ENCODE peak calls at places on chromosome 16, in six cellular contexts. N is neuronal stem cell, C is H9, V is trophoblast cell, X is IMR-90, I is H1. J is an unnamed sample.

GRCh38 chr16:48684148-48684547 is 74.2 kb upstream of the N4BP1 start:
- DNase-seq in V (no peak), N (no peak), X (no peak), C (no peak), I (no peak), J (no peak)

GRCh38 chr16:55737318-55737717 is 81.5 kb downstream of the SLC6A2 start:
- DNase-seq in I (no peak), C (no peak), N (no peak), X (no peak), V (no peak), J (no peak)

GRCh38 chr16:66661210-66661560 is 35.4 kb downstream of the CMTM4 start:
- DNase-seq in V (peak), N (no peak), X (no peak), C (no peak), I (no peak), J (no peak)

GRCh38 chr16:5903153-5903552 is 805.6 kb upstream of the EEF2KMT start:
- DNase-seq in C (no peak), X (no peak), N (no peak), I (no peak), V (no peak), J (no peak)

GRCh38 chr16:70659546-70659945 is 13.2 kb downstream of the IL34 start:
- DNase-seq in I (no peak), V (no peak), N (no peak), X (no peak), C (peak), J (no peak)

GRCh38 chr16:65600629-65601028 is 478.8 kb upstream of the CDH11 start:
- DNase-seq in V (no peak), C (no peak), X (peak), N (no peak), I (no peak), J (no peak)

GRCh38 chr16:89319883-89320716 is 102.6 kb downstream of the ZNF778 start:
- DNase-seq in C (peak), I (no peak), X (peak), N (no peak), V (peak), J (peak)

GRCh38 chr16:7602424-7602935 is 269.8 kb downstream of the RBFOX1 start:
- DNase-seq in V (no peak), C (no peak), N (no peak), I (no peak), X (no peak), J (no peak)

GRCh38 chr16:57591086-57591869 is 37.2 kb upstream of the ADGRG1 start:
- DNase-seq in I (peak), X (peak), C (peak), N (peak), V (peak), J (peak)

GRCh38 chr16:75130150-75130771 is 13.7 kb upstream of the LDHD start:
- DNase-seq in X (no peak), N (no peak), C (peak), V (no peak), I (no peak), J (no peak)

GRCh38 chr16:82506734-82507133 is 120.0 kb upstream of the CDH13 start:
- DNase-seq in V (no peak), X (peak), I (no peak), N (no peak), C (no peak), J (no peak)

DNA sequence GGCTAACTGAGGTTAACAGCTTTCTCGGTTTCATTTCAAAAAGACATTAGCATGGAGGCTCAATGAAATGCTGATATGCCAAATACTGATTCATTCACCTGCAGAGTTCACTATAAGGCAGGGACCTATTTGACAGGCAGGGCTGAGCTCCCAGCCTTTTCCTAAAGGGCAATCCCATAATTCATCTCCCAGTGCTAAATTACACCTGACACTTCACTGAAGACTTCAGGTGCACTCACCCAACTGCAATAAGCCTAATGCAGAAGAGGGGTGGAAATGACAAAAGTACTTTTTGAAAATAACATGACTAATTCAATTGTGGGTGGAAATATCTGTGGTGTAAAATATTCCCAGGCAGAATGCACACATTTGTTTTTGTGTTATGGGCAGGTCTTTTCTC is 99.9 kb upstream of the PMFBP1 start:
- DNase-seq in V (no peak), C (no peak), N (no peak), X (no peak), I (no peak), J (no peak)
- H4K91ac ChIP-seq in V (no peak), C (no peak), N (no peak), X (no peak), I (no peak), J (no peak)

GRCh38 chr16:85166699-85167588 is 54.7 kb upstream of the CIBAR2 start:
- DNase-seq in V (peak), N (no peak), C (no peak), X (no peak), I (no peak), J (no peak)
- H2AK5ac ChIP-seq in V (no peak), N (peak), C (no peak), X (peak), I (peak), J (no peak)

GRCh38 chr16:18788828-18789514 is 1.2 kb downstream of the RPS15A start:
- DNase-seq in N (no peak), C (no peak), X (no peak), I (no peak), V (no peak), J (no peak)
- H4K91ac ChIP-seq in N (no peak), C (no peak), X (no peak), I (no peak), V (no peak), J (no peak)

GRCh38 chr16:10261077-10261476 is 78.8 kb upstream of the GRIN2A start:
- DNase-seq in V (no peak), X (no peak), N (no peak), I (no peak), C (no peak), J (no peak)

GRCh38 chr16:10252155-10252554 is 69.9 kb upstream of the GRIN2A start:
- DNase-seq in X (no peak), V (no peak), I (no peak), N (no peak), C (no peak), J (no peak)

GRCh38 chr16:10256855-10257641 is 74.8 kb upstream of the GRIN2A start:
- DNase-seq in I (peak), N (peak), C (peak), X (no peak), V (peak), J (peak)

GRCh38 chr16:10253344-10253855 is 71.2 kb upstream of the GRIN2A start:
- DNase-seq in C (no peak), V (no peak), X (no peak), N (no peak), I (no peak), J (no peak)

GRCh38 chr16:10255728-10256127 is 73.5 kb upstream of the GRIN2A start:
- DNase-seq in C (no peak), I (no peak), X (no peak), N (no peak), V (no peak), J (no peak)
- H2AK5ac ChIP-seq in C (no peak), I (no peak), X (no peak), N (no peak), V (no peak), J (no peak)

DNA sequence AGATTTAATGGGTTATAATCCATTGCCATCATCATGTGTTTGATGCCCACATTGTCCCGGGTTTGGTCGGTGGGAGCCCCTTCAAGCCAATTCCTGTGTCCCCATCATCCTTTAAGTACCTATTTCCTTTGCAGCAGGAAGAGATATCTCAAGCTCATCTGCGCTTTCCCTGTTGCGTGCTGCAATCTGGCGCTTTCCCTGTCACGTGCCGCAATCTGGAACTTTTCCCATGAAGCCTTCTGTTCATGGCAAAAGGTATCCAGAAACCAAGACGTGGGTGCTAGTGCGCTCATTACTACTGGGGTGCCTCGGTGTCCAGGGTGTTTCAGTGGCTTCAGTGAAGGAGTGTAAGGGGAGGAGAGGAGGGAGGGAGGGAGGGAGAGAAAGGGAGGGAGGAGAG is 174.6 kb upstream of the ZNF469 start:
- DNase-seq in N (no peak), V (no peak), C (no peak), I (no peak), X (no peak), J (no peak)
- H4K91ac ChIP-seq in N (no peak), V (no peak), C (no peak), I (no peak), X (no peak), J (no peak)

GRCh38 chr16:79970091-79970490 is 369.6 kb upstream of the MAF start:
- DNase-seq in V (no peak), I (no peak), C (no peak), N (no peak), X (no peak), J (no peak)

GRCh38 chr16:79973320-79973719 is 372.8 kb upstream of the MAF start:
- DNase-seq in C (no peak), N (no peak), V (no peak), X (no peak), I (no peak), J (no peak)

GRCh38 chr16:79970551-79971236 is 370.2 kb upstream of the MAF start:
- DNase-seq in V (no peak), C (no peak), X (no peak), I (no peak), N (no peak), J (peak)

GRCh38 chr16:79971237-79971572 is 370.7 kb upstream of the MAF start:
- DNase-seq in I (no peak), N (no peak), V (no peak), X (no peak), C (no peak), J (no peak)

DNA sequence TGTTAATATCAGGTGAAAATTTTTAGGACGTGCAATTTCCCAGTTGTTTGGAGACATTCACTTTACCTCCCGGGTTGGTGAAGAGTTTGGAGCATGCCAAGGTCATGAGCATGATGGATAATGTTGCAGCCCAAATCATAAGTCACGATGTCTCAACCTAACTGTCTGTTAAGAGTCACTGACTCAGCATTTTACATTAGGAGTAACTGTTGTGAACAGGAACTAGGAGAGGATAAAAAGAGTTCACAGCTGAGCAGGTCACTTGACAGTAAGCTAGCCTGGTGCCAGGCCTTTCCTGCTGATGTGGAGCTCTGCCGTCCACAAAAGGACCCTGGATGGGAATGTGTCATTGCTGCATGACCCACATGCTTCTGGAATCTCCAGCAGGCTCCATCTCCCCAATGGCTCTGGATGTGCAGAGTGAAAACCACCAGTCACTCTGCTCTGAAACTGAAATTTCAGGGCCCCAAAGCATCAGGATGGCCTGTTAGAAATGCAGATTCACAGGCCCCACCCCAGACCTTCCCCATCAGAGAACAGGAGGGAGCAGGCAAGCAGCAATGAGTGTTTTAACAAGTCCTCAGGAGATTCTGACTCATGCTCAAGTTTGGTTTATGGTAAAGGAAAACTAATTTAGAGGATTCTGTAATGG is 371.6 kb upstream of the MAF start:
- DNase-seq in C (no peak), X (no peak), V (no peak), N (no peak), I (no peak), J (no peak)
- H2AK5ac ChIP-seq in C (no peak), X (no peak), V (no peak), N (no peak), I (no peak), J (no peak)

DNA sequence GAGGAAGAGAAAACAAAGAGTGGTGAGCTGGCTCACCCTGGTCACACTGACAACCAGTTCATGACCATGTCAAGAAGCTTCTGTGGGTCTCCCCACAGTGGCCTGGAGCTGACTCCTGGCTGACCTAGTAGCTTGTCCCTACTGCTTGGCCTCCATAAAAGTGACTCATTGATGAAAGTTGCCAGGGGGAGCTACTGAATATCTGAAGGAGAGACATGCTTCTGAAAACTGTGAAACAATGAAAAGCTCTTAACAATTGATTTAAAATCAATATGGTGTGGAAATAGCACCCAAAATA is 22.0 kb downstream of the SMPD3 start:
- DNase-seq in V (no peak), X (no peak), N (no peak), C (no peak), I (no peak), J (no peak)
- H4K91ac ChIP-seq in V (no peak), X (no peak), N (no peak), C (no peak), I (no peak), J (no peak)